ENCODE peak calls at places on chromosomes 16 and 17, in seven cellular contexts. J, G, Z, X, C, R and W are unnamed samples.

GRCh38 chr17:72822358-72823023 is 270.0 kb downstream of the SLC39A11 start:
- DNase-seq in C (no peak), G (no peak), R (no peak), Z (peak; percentile 64), J (no peak), X (peak; percentile 32), W (no peak)

GRCh38 chr16:709651-710499 is 4.3 kb upstream of the FBXL16 start:
- DNase-seq in X (no peak), J (no peak), C (no peak), Z (no peak), G (no peak), R (no peak), W (no peak)

GRCh38 chr17:49471089-49471683 is 23.9 kb upstream of the NGFR start:
- DNase-seq in G (no peak), R (no peak), J (no peak), X (no peak), Z (peak; percentile 16), C (no peak), W (no peak)

GRCh38 chr17:10668771-10669170 is 11.7 kb upstream of the MYH3 start:
- DNase-seq in R (no peak), J (no peak), Z (no peak), X (no peak), G (no peak), C (no peak), W (no peak)

GRCh38 chr16:68264128-68265077 is at the start of gene SLC7A6:
- DNase-seq in X (peak; percentile 27), Z (peak; percentile 60), G (peak; percentile 79), R (peak; percentile 85), J (peak; percentile 42), C (no peak), W (peak; percentile 88)

GRCh38 chr17:70276931-70277330 is 107.6 kb downstream of the KCNJ2 start:
- DNase-seq in J (no peak), Z (no peak), C (no peak), G (no peak), X (no peak), R (no peak), W (no peak)

GRCh38 chr16:847681-848445 is 47.3 kb upstream of the GNG13 start:
- DNase-seq in Z (no peak), C (no peak), J (no peak), G (no peak), R (peak; percentile 46), X (no peak), W (no peak)

GRCh38 chr17:66677201-66677981 is 157.5 kb upstream of the CACNG5 start:
- DNase-seq in Z (no peak), G (no peak), C (no peak), X (no peak), R (no peak), J (no peak), W (no peak)

GRCh38 chr17:66441012-66441703 is 138.7 kb downstream of the PRKCA start:
- DNase-seq in Z (no peak), C (no peak), G (no peak), R (no peak), X (no peak), J (no peak), W (no peak)

GRCh38 chr17:2402517-2402916 is 1.7 kb upstream of the MNT start:
- DNase-seq in C (no peak), Z (no peak), G (no peak), X (no peak), R (peak; percentile 74), J (peak; percentile 51), W (no peak)

GRCh38 chr17:74354561-74354960 is 7.1 kb downstream of the BTBD17 start:
- DNase-seq in Z (no peak), G (no peak), C (no peak), X (no peak), R (no peak), J (no peak), W (no peak)

GRCh38 chr16:58548378-58548777 is 33.1 kb downstream of the SETD6 start:
- DNase-seq in X (no peak), C (no peak), Z (no peak), G (no peak), J (no peak), R (no peak), W (no peak)

GRCh38 chr17:12737740-12738469 is 51.4 kb upstream of the ARHGAP44 start:
- DNase-seq in R (no peak), X (no peak), G (no peak), J (no peak), Z (no peak), C (no peak), W (no peak)

GRCh38 chr16:3734758-3735221 is 17.5 kb upstream of the TRAP1 start:
- DNase-seq in C (no peak), R (peak; percentile 60), G (no peak), X (no peak), J (no peak), Z (no peak), W (no peak)

GRCh38 chr16:86775401-86775985 is 197.1 kb downstream of the FOXL1 start:
- DNase-seq in X (no peak), Z (no peak), J (no peak), R (peak; percentile 47), G (no peak), C (no peak), W (peak; percentile 57)

GRCh38 chr16:81036751-81037350 is 1.2 kb downstream of the ATMIN start:
- DNase-seq in J (no peak), G (no peak), C (no peak), R (no peak), Z (peak; percentile 6), X (no peak), W (no peak)

GRCh38 chr16:30526137-30526822 is at the start of gene ZNF768:
- DNase-seq in G (no peak), C (no peak), J (peak; percentile 47), X (no peak), R (peak; percentile 79), Z (peak; percentile 38), W (no peak)

GRCh38 chr17:45276031-45276430 is 14.1 kb upstream of the SPATA32 start:
- DNase-seq in R (no peak), J (no peak), X (no peak), C (no peak), G (no peak), Z (no peak), W (no peak)

GRCh38 chr17:74386397-74386796 is 19.1 kb downstream of the GPR142 start:
- DNase-seq in C (no peak), X (no peak), J (no peak), G (no peak), Z (no peak), R (no peak), W (no peak)

GRCh38 chr16:832652-833336 is 32.3 kb upstream of the GNG13 start:
- DNase-seq in X (no peak), R (no peak), Z (no peak), G (no peak), J (no peak), C (no peak), W (no peak)

GRCh38 chr17:47159315-47159714 is 29.8 kb downstream of the CDC27 start:
- DNase-seq in C (no peak), Z (no peak), R (no peak), J (no peak), X (no peak), G (no peak), W (no peak)

GRCh38 chr16:1181715-1182671 is 29.1 kb downstream of the CACNA1H start:
- DNase-seq in Z (peak; percentile 62), R (peak; percentile 94), J (no peak), G (peak; percentile 60), X (no peak), C (no peak), W (no peak)

GRCh38 chr16:27355610-27356009 is 41.8 kb downstream of the IL4R start:
- DNase-seq in C (peak; percentile 41), X (peak; percentile 19), J (no peak), R (peak; percentile 82), G (peak; percentile 33), Z (peak; percentile 51), W (no peak)

GRCh38 chr17:64295146-64295545 is 32.1 kb upstream of the TEX2 start:
- DNase-seq in R (no peak), Z (no peak), J (no peak), G (no peak), C (no peak), X (no peak), W (no peak)

GRCh38 chr17:79735096-79735495 is 4.4 kb downstream of the ENPP7 start:
- DNase-seq in Z (no peak), R (no peak), G (no peak), C (no peak), X (no peak), J (no peak), W (no peak)

GRCh38 chr16:14186954-14187306 is 115.8 kb downstream of the MRTFB start:
- DNase-seq in G (no peak), X (no peak), Z (no peak), J (no peak), R (no peak), C (no peak), W (no peak)

GRCh38 chr17:14374268-14374667 is 73.4 kb downstream of the HS3ST3B1 start:
- DNase-seq in J (no peak), C (no peak), R (no peak), Z (no peak), G (no peak), X (no peak), W (no peak)

DNA sequence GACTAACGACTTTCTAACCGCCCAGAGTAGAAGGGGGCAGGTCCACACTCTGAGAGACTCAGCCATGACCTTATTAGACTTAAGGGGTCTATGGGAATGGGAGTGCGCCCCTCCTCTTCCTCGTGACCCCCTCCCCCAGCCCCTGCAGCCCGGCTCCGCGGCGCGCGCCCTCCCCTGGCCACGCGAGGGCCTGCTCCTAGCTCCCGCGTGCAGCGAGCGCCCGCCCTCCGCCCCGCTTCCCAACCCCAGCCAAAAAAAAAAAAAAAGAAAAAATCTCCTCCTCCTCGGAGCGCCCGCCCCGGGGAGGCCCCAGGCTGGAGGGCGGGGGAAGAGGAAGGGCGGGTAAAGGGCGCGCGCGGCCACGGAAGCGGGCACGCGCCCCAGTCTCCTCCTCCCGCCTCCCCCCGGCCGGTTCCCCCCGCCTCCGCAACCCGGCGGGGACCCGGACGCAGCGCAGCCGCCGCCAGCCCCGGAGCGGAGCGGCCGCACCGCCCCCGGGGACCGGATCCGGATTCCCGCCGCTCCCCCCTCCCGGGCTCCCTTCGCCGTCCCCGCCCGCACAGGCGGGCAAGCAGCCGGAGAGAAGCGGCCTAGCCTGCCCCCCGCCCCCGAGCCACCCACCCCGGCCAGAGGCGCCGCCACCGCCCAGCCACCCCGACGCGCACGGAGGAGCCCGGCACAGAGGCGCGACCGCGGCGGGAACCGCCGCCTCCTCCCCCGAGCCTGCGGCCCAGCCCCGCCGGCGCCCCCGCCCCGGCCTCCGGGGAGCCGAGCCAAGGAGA is 940 bp downstream of the UBTF start:
- DNase-seq in G (peak; percentile 91), R (peak; percentile 95), C (no peak), J (peak; percentile 80), X (peak; percentile 74), Z (peak; percentile 89), W (no peak)
- TF ChIP-seq POLR2AphosphoS5 in G (no peak), R (peak; percentile 39), C (no peak), J (peak; percentile 23), X (peak; percentile 84), Z (no peak), W (no peak)

GRCh38 chr17:8152112-8152775 is at the start of gene PER1:
- DNase-seq in C (no peak), J (peak; percentile 97), G (peak; percentile 97), Z (peak; percentile 68), X (peak; percentile 86), R (peak; percentile 99), W (peak; percentile 98)
- TF ChIP-seq POLR2A in C (no peak), J (peak; percentile 83), G (peak; percentile 81), Z (peak; percentile 30), X (peak; percentile 53), R (peak; percentile 93), W (peak; percentile 96)

GRCh38 chr16:56460101-56460500 is 8.7 kb downstream of the OGFOD1 start:
- DNase-seq in X (no peak), J (no peak), R (no peak), Z (no peak), G (no peak), C (no peak), W (no peak)
- H3K27ac ChIP-seq in X (no peak overlapping the region), J (no peak overlapping the region), R (no peak overlapping the region), Z (no peak overlapping the region), G (no peak overlapping the region), C (no peak overlapping the region), W (no peak overlapping the region)

GRCh38 chr17:38798614-38799500 is 499 bp downstream of the PIP4K2B start:
- DNase-seq in G (peak; percentile 44), C (no peak), Z (peak; percentile 27), X (no peak), R (peak; percentile 77), J (peak; percentile 29), W (no peak)
- TF ChIP-seq POLR2AphosphoS5 in G (no peak), C (no peak), Z (no peak), X (peak; percentile 31), R (no peak), J (peak; percentile 37), W (no peak)